ENCODE peak calls at places on chromosome 20, in four cellular contexts. W, G, L and F are unnamed samples.

GRCh38 chr20:1121439-1121838 is 3.0 kb downstream of the PSMF1 start:
- DNase-seq in L (no peak), G (no peak), W (no peak), F (no peak)

GRCh38 chr20:13301596-13301995 is 80.5 kb downstream of the ISM1 start:
- DNase-seq in W (no peak), G (no peak), L (no peak), F (no peak)

GRCh38 chr20:36830791-36831691 is 44.9 kb upstream of the TLDC2 start:
- DNase-seq in G (peak), W (peak), L (peak), F (no peak)

GRCh38 chr20:24149881-24150307 is 161.3 kb upstream of the GGTLC1 start:
- DNase-seq in G (peak), W (no peak), L (no peak), F (peak)

GRCh38 chr20:46317685-46318177 is 9.4 kb upstream of the CDH22 start:
- DNase-seq in G (no peak), L (no peak), W (no peak), F (peak)

GRCh38 chr20:31638317-31638716 is 605 bp downstream of the COX4I2 start:
- DNase-seq in G (no peak), L (no peak), W (no peak), F (no peak)

GRCh38 chr20:4110885-4111284 is 95.5 kb upstream of the RNF24 start:
- DNase-seq in L (no peak), G (no peak), W (no peak), F (no peak)

GRCh38 chr20:56801991-56802740 is 173.1 kb downstream of the TFAP2C start:
- DNase-seq in G (peak), W (no peak), L (peak), F (no peak)

GRCh38 chr20:47809561-47809960 is 24.3 kb upstream of the SULF2 start:
- DNase-seq in L (no peak), W (no peak), G (no peak), F (no peak)

GRCh38 chr20:9103955-9104354 is 35.1 kb downstream of the PLCB4 start:
- DNase-seq in L (no peak), G (no peak), W (no peak), F (no peak)

GRCh38 chr20:3390759-3391500 is 16.5 kb downstream of the DNAAF9 start:
- DNase-seq in L (no peak), W (peak), G (peak), F (no peak)

GRCh38 chr20:7392551-7392950 is 547.7 kb downstream of the HAO1 start:
- DNase-seq in L (no peak), G (no peak), W (no peak), F (no peak)

GRCh38 chr20:50753152-50753551 is 21.8 kb downstream of the PARD6B start:
- DNase-seq in L (no peak), G (no peak), W (no peak), F (no peak)

GRCh38 chr20:52494244-52494643 is 302.7 kb upstream of the ZFP64 start:
- DNase-seq in G (no peak), L (peak), W (no peak), F (no peak)

GRCh38 chr20:23625236-23625964 is 12.4 kb downstream of the CST3 start:
- DNase-seq in L (no peak), W (no peak), G (no peak), F (no peak)

GRCh38 chr20:5652626-5653573 is 97.3 kb upstream of the SHLD1 start:
- DNase-seq in L (peak), G (no peak), W (no peak), F (no peak)

GRCh38 chr20:478949-479429 is 16.7 kb upstream of the TBC1D20 start:
- DNase-seq in G (no peak), L (peak), W (peak), F (peak)

GRCh38 chr20:8798505-8798904 is 270.4 kb upstream of the PLCB4 start:
- DNase-seq in G (no peak), L (no peak), W (no peak), F (no peak)

GRCh38 chr20:401682-402495 is 6.2 kb upstream of the RBCK1 start:
- DNase-seq in W (no peak), G (no peak), L (peak), F (no peak)

GRCh38 chr20:39019805-39020325 is 57.7 kb downstream of the DHX35 start:
- DNase-seq in G (no peak), L (no peak), W (no peak), F (no peak)

GRCh38 chr20:44572551-44573500 is 9.6 kb upstream of the PKIG start:
- DNase-seq in L (peak), G (peak), W (peak), F (no peak)

GRCh38 chr20:47897461-47897860 is 112.2 kb upstream of the SULF2 start:
- DNase-seq in G (no peak), L (no peak), W (no peak), F (no peak)

GRCh38 chr20:60959971-60960370 is 292.1 kb upstream of the CDH4 start:
- DNase-seq in L (no peak), G (no peak), W (no peak), F (no peak)

GRCh38 chr20:22402990-22403859 is 181.1 kb downstream of the FOXA2 start:
- DNase-seq in W (no peak), L (no peak), G (no peak), F (no peak)
- H3K4me3 ChIP-seq in W (peak), L (no peak), G (no peak), F (no peak)

DNA sequence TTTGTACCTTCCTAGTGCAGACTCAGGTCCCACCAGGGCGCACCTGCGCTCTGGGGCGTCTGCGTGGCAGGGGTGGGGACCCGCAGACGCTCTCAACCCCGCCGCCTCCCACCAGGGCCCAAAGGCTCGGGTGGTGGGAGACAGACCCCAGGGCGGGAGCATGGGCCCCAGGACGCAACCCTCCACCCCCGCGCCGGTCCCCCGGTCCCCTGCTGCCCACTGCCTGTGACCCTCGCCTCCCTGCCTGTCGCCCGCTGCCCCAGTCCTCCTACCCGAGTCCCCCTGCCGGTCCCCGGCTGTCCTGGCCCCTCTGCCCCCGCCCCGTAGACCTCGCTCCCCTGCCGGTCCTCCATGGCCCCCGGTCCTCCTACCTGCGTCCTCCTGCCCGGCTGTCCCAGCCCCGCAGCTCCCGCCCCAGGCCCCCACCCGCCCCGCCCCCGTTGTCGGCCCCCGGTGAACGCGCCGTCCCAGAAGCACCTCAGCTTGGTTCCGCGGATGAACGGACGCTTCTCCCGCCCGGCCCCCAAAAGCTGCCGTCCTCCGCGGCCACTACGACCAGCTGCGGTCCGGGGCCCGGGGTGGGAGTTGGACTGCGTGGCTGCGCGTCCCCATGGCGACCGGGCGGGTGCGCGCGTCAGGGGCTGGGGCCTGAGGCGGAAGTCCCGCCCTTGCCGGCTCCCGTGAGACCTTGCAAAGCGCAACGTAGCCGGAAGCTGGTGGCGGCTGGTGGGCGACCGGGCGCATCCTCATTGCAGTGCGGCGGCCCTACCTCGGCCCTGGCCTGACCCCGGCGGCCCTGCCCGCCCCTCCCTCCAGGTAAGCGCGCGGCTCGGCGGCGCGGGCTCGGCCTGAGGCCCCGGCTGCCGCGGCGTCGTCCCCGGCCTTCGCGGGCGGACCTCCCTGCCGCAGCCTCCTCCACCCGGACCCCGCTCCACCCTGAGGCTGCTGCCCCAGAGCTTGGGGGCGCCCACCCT is at the start of gene ARFGAP1:
- DNase-seq in G (peak), L (peak), W (peak), F (peak)
- TF ChIP-seq POLR2A in G (peak), L (peak), W (peak), F (peak)

GRCh38 chr20:35298264-35298663 is 6.0 kb upstream of the FAM83C start:
- DNase-seq in L (no peak), W (no peak), G (no peak), F (no peak)
- H3K27ac ChIP-seq in L (no peak), W (no peak), G (no peak), F (no peak)

GRCh38 chr20:22576733-22577514 is 7.4 kb downstream of the FOXA2 start:
- DNase-seq in W (no peak), G (no peak), L (no peak), F (peak)
- H3K4me3 ChIP-seq in W (no peak), G (no peak), L (no peak), F (peak)

GRCh38 chr20:63864978-63865640 is at the start of gene TPD52L2:
- DNase-seq in W (peak), G (peak), L (peak), F (peak)
- TF ChIP-seq POLR2A in W (peak), G (peak), L (peak), F (peak)

DNA sequence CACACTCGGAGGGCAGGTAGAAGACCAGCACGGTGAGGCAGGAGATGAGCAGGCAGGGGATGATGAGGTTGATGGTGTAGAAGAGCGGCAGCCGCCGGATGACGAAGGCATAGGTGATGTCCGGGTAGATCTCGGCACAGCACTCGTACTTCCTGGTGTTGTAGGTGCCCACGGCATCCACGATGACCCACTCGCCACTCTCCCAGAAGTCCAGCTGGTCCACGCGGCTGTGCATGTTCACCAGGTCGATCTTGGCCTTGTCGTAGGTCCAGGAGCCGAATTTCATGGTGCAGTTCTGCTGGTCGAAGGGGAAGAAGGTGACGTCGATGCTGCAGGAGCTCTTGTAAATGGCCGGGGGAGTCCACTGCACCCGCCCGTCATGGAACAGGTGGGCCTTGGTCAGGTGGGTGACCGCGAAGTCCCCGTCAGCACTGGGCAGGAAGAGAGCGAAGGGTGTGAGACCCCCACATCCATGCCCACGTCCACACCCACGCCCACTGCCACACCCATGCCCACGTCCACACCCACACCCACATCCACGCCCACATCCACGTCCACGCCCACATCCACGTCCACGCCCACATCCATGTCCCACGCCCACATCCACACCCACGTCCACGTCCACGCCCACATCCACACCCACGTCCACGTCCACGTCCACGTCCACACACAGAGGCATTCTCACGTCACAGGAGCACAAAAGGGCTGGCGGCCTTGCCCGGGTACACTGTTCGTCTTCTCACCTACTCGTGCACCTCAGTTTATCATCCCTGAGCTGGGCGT is 10.4 kb downstream of the CHRNA4 start:
- DNase-seq in L (no peak), W (no peak), G (no peak), F (no peak)
- H3K27ac ChIP-seq in L (no peak), W (no peak), G (no peak), F (no peak)

GRCh38 chr20:19886666-19887288 is 128.7 kb downstream of the RIN2 start:
- DNase-seq in L (peak), W (no peak), G (peak), F (no peak)

GRCh38 chr20:19889011-19889953 is 127.9 kb upstream of the NAA20 start:
- DNase-seq in W (peak), L (peak), G (no peak), F (peak)

GRCh38 chr20:19887566-19888268 is 129.4 kb upstream of the NAA20 start:
- DNase-seq in L (no peak), G (no peak), W (no peak), F (no peak)

GRCh38 chr20:19885981-19886665 is 128.1 kb downstream of the RIN2 start:
- DNase-seq in G (peak), L (peak), W (peak), F (peak)

GRCh38 chr20:19888269-19888669 is 128.9 kb upstream of the NAA20 start:
- DNase-seq in L (no peak), G (peak), W (peak), F (no peak)
- H3K4me3 ChIP-seq in L (peak), G (no peak), W (peak), F (no peak)

GRCh38 chr20:34824861-34825529 is 456 bp downstream of the NCOA6 start:
- DNase-seq in G (peak), W (peak), L (peak), F (peak)

GRCh38 chr20:34829191-34829590 is 3.7 kb upstream of the NCOA6 start:
- DNase-seq in G (no peak), W (no peak), L (no peak), F (no peak)

GRCh38 chr20:34825530-34826362 is at the start of gene NCOA6:
- DNase-seq in L (peak), G (peak), W (peak), F (peak)

GRCh38 chr20:34820805-34821578 is 4.5 kb downstream of the NCOA6 start:
- DNase-seq in W (no peak), L (no peak), G (no peak), F (no peak)

DNA sequence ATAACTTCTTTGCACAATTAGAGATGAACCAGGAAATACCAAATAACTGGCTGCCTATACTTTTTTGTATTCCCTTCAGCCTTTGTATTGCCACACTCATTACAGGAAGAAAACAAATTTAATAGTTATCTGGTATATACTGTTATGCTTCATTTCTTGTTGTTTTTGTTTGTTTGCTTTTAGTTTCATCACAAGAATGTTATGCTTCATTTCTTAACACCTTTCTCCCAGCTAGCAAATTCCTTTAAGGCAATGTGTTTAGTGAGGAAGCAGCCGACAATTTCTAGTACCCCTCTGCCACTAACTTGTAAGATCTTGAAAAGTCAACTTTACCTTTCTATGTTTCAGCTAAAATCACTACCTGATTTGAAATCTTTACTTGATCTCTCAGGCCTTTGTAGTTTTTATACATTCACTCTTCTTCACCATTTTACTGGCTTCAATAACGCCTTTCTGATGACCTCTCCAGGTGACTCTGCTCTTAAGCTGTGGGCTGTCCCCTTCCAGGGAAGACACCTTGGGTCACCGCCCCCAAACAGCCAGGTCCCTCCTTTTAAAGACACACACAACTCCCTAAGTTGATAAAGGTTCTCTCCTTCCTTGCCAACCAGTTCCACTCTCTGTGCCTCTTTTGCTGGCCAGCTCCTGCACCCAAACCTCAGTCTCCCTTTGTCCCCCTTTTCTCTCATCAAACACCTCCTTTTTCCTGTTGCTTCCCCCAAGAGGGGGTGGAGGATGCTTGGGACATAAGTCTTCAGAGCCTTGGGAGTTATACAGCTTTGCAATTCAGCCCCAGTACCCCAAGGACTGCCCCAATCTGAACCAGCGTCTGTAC is 1.2 kb downstream of the NCOA6 start:
- DNase-seq in W (peak), G (peak), L (peak), F (peak)
- TF ChIP-seq POLR2A in W (no peak), G (peak), L (no peak), F (peak)

GRCh38 chr20:25686081-25687077 is 10.3 kb downstream of the ZNF337 start:
- DNase-seq in G (no peak), W (no peak), L (no peak), F (peak)

GRCh38 chr20:25683050-25683449 is 13.6 kb downstream of the ZNF337 start:
- DNase-seq in G (no peak), L (no peak), W (no peak), F (no peak)

DNA sequence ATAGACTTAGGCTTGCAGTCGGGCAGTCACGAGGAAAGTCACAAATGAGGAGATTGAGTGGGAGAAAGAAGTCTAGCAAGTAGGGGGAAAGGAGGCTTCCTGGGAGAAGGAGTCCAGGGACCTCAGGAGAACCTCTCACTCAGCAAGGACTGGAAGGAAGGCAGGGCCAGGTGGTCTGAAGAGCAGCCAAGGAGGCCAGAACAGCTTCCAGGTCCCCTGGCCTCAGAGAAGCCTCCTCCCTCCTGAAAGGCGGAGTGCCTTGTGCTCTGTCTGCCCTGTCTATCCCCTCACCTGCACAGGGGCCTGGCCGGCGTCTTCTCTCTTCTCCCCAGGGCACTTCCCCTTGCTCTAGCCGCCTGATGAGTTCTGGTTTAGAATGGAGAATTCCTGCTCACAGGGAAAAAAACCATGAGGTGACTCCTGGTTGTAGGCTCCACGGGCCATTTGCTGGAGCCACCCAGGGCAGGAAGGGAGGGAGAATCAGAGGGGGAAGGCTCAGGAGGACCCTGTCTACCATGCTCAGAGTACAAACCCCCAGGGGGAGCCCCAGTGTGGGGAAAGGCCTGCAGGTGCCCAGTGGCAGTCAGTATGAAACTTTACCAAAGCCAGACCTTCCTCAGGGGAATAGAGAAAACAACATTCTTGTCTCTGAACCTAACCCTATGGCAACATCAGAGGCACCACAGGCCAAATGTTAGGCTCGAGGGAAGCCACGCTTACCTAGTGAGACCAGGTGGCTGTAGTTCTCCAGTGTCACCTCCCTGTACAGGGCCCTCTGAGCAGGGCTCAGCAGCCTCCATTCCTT is 11.2 kb downstream of the ZNF337 start:
- DNase-seq in L (no peak), W (no peak), G (no peak), F (no peak)
- H3K27ac ChIP-seq in L (no peak), W (no peak), G (no peak), F (no peak)

GRCh38 chr20:17225891-17226409 is 890 bp upstream of the PCSK2 start:
- DNase-seq in G (peak), L (no peak), W (no peak), F (peak)
- H3K4me3 ChIP-seq in G (peak), L (peak), W (peak), F (no peak)